ENCODE peak calls at places on chromosomes 11 and 22, in nine cellular contexts. F, P, C, X, R, V, L, Z and O are unnamed samples.

GRCh38 chr11:16561150-16561549 is 177.3 kb upstream of the C11orf58 start:
- DNase-seq in R (no peak), L (no peak), V (no peak), C (no peak), X (no peak), Z (no peak), F (no peak), P (no peak), O (no peak)

GRCh38 chr22:44348963-44349950 is 36.5 kb upstream of the SHISAL1 start:
- DNase-seq in Z (no peak), C (no peak), L (peak), X (no peak), V (no peak), R (no peak), P (no peak), F (no peak), O (no peak)

GRCh38 chr11:446886-447285 is 3.2 kb upstream of the PTDSS2 start:
- DNase-seq in L (no peak), R (no peak), F (no peak), Z (no peak), C (no peak), P (no peak), X (no peak), V (no peak), O (no peak)

GRCh38 chr22:48057116-48057835 is 1294.8 kb downstream of the TBC1D22A start:
- DNase-seq in P (no peak), R (no peak), L (no peak), Z (no peak), C (no peak), X (no peak), F (no peak), V (no peak), O (no peak)

GRCh38 chr11:130525307-130525706 is 76.9 kb downstream of the ADAMTS15 start:
- DNase-seq in C (no peak), R (no peak), V (no peak), F (no peak), Z (no peak), X (no peak), P (no peak), L (no peak), O (no peak)

GRCh38 chr11:65553301-65554001 is 4.7 kb downstream of the LTBP3 start:
- DNase-seq in Z (peak), X (no peak), P (no peak), V (peak), L (no peak), C (no peak), R (peak), F (no peak), O (no peak)

GRCh38 chr22:26585104-26585790 is 4.7 kb downstream of the TPST2 start:
- DNase-seq in C (peak), L (no peak), X (no peak), R (no peak), V (no peak), F (peak), Z (no peak), P (no peak), O (peak)

GRCh38 chr22:21593406-21594232 is 26.1 kb downstream of the UBE2L3 start:
- DNase-seq in F (no peak), X (no peak), Z (no peak), R (peak), P (no peak), C (no peak), V (no peak), L (peak), O (no peak)

GRCh38 chr11:69587454-69588081 is 53.4 kb upstream of the CCND1 start:
- DNase-seq in P (no peak), F (no peak), Z (no peak), L (no peak), C (no peak), R (no peak), X (no peak), V (no peak), O (no peak)

GRCh38 chr11:118662401-118663271 is 16.8 kb downstream of the TREH start:
- DNase-seq in C (no peak), P (no peak), X (no peak), R (no peak), F (no peak), L (no peak), V (no peak), Z (no peak), O (peak)

GRCh38 chr11:118012083-118012669 is 26.0 kb downstream of the IL10RA start:
- DNase-seq in F (no peak), X (peak), Z (no peak), P (no peak), L (no peak), C (no peak), R (peak), V (no peak), O (no peak)

GRCh38 chr11:96278039-96278897 is 64.7 kb downstream of the MAML2 start:
- DNase-seq in C (no peak), L (no peak), V (no peak), X (no peak), F (no peak), P (no peak), Z (no peak), R (no peak), O (no peak)

GRCh38 chr22:46064236-46064965 is 85.9 kb upstream of the PPARA start:
- DNase-seq in X (no peak), C (no peak), F (no peak), V (no peak), R (no peak), L (no peak), Z (no peak), P (no peak), O (peak)

GRCh38 chr22:36585841-36586240 is 56.9 kb upstream of the EIF3D start:
- DNase-seq in R (no peak), C (no peak), Z (no peak), P (no peak), F (peak), L (no peak), V (no peak), X (no peak), O (no peak)

GRCh38 chr11:2833051-2833937 is 52.3 kb downstream of the CDKN1C start:
- DNase-seq in P (no peak), C (no peak), Z (no peak), L (no peak), R (no peak), X (no peak), F (no peak), V (no peak), O (no peak)

GRCh38 chr11:20131744-20132666 is 28.3 kb downstream of the DBX1 start:
- DNase-seq in C (peak), V (peak), L (peak), R (peak), X (peak), F (no peak), P (no peak), Z (peak), O (peak)